ENCODE peak calls at places on chromosome 2, in ten cellular contexts. One of them, this sample, is unnamed.

GRCh38 chr2:72078773-72079172 is 68.9 kb downstream of the CYP26B1 start:
- DNase-seq in fibroblast of pulmonary artery: no peak
- DNase-seq in cardiac muscle cell: no peak
- DNase-seq in spleen: no peak
- DNase-seq in brain microvascular endothelial cell: no peak
- DNase-seq in PC-3: no peak
- DNase-seq in endothelial cell of umbilical vein: no peak
- DNase-seq in GM12878: no peak
- DNase-seq in AG09309: no peak
- DNase-seq in Karpas-422: no peak
- DNase-seq in this sample: no peak

GRCh38 chr2:95274291-95275150 is at the start of gene PROM2:
- DNase-seq in fibroblast of pulmonary artery: no peak
- DNase-seq in cardiac muscle cell: no peak
- DNase-seq in spleen: peak
- DNase-seq in brain microvascular endothelial cell: no peak
- DNase-seq in PC-3: peak
- DNase-seq in endothelial cell of umbilical vein: no peak
- DNase-seq in GM12878: no peak
- DNase-seq in AG09309: no peak
- DNase-seq in Karpas-422: no peak
- DNase-seq in this sample: no peak

GRCh38 chr2:96875498-96876035 is 5.7 kb upstream of the SEMA4C start:
- DNase-seq in fibroblast of pulmonary artery: no peak
- DNase-seq in cardiac muscle cell: no peak
- DNase-seq in spleen: no peak
- DNase-seq in brain microvascular endothelial cell: no peak
- DNase-seq in PC-3: no peak
- DNase-seq in endothelial cell of umbilical vein: no peak
- DNase-seq in GM12878: no peak
- DNase-seq in AG09309: no peak
- DNase-seq in Karpas-422: no peak
- DNase-seq in this sample: no peak

GRCh38 chr2:213147550-213147949 is 3.9 kb downstream of the IKZF2 start:
- DNase-seq in fibroblast of pulmonary artery: no peak
- DNase-seq in cardiac muscle cell: no peak
- DNase-seq in spleen: no peak
- DNase-seq in brain microvascular endothelial cell: no peak
- DNase-seq in PC-3: no peak
- DNase-seq in endothelial cell of umbilical vein: no peak
- DNase-seq in GM12878: no peak
- DNase-seq in AG09309: no peak
- DNase-seq in Karpas-422: no peak
- DNase-seq in this sample: no peak

GRCh38 chr2:200455958-200456421 is 53.9 kb downstream of the KCTD18 start:
- DNase-seq in fibroblast of pulmonary artery: peak
- DNase-seq in cardiac muscle cell: no peak
- DNase-seq in spleen: peak
- DNase-seq in brain microvascular endothelial cell: no peak
- DNase-seq in PC-3: no peak
- DNase-seq in endothelial cell of umbilical vein: peak
- DNase-seq in GM12878: peak
- DNase-seq in AG09309: no peak
- DNase-seq in Karpas-422: no peak
- DNase-seq in this sample: no peak

GRCh38 chr2:232889876-232890401 is 19.9 kb downstream of the SNORC start:
- DNase-seq in fibroblast of pulmonary artery: no peak
- DNase-seq in cardiac muscle cell: no peak
- DNase-seq in spleen: no peak
- DNase-seq in brain microvascular endothelial cell: no peak
- DNase-seq in PC-3: no peak
- DNase-seq in endothelial cell of umbilical vein: no peak
- DNase-seq in GM12878: no peak
- DNase-seq in AG09309: no peak
- DNase-seq in Karpas-422: no peak
- DNase-seq in this sample: no peak

GRCh38 chr2:174431902-174432301 is 36.4 kb downstream of the SCRN3 start:
- DNase-seq in fibroblast of pulmonary artery: no peak
- DNase-seq in cardiac muscle cell: no peak
- DNase-seq in spleen: no peak
- DNase-seq in brain microvascular endothelial cell: no peak
- DNase-seq in PC-3: peak
- DNase-seq in endothelial cell of umbilical vein: no peak
- DNase-seq in GM12878: no peak
- DNase-seq in AG09309: no peak
- DNase-seq in Karpas-422: no peak
- DNase-seq in this sample: no peak

GRCh38 chr2:168136392-168136977 is 110.9 kb downstream of the STK39 start:
- DNase-seq in fibroblast of pulmonary artery: peak
- DNase-seq in cardiac muscle cell: no peak
- DNase-seq in spleen: no peak
- DNase-seq in brain microvascular endothelial cell: no peak
- DNase-seq in PC-3: peak
- DNase-seq in endothelial cell of umbilical vein: peak
- DNase-seq in GM12878: no peak
- DNase-seq in AG09309: no peak
- DNase-seq in Karpas-422: peak
- DNase-seq in this sample: no peak

GRCh38 chr2:109295781-109296117 is 166.7 kb downstream of the SH3RF3 start:
- DNase-seq in fibroblast of pulmonary artery: no peak
- DNase-seq in cardiac muscle cell: no peak
- DNase-seq in spleen: no peak
- DNase-seq in brain microvascular endothelial cell: no peak
- DNase-seq in PC-3: no peak
- DNase-seq in endothelial cell of umbilical vein: no peak
- DNase-seq in GM12878: no peak
- DNase-seq in AG09309: no peak
- DNase-seq in Karpas-422: no peak
- DNase-seq in this sample: no peak

GRCh38 chr2:155310589-155310988 is 612.1 kb downstream of the KCNJ3 start:
- DNase-seq in fibroblast of pulmonary artery: peak
- DNase-seq in cardiac muscle cell: peak
- DNase-seq in spleen: no peak
- DNase-seq in brain microvascular endothelial cell: no peak
- DNase-seq in PC-3: peak
- DNase-seq in endothelial cell of umbilical vein: peak
- DNase-seq in GM12878: no peak
- DNase-seq in AG09309: no peak
- DNase-seq in Karpas-422: peak
- DNase-seq in this sample: no peak

GRCh38 chr2:108323619-108324018 is 34.9 kb downstream of the SULT1C2 start:
- DNase-seq in fibroblast of pulmonary artery: peak
- DNase-seq in cardiac muscle cell: no peak
- DNase-seq in spleen: no peak
- DNase-seq in brain microvascular endothelial cell: peak
- DNase-seq in PC-3: peak
- DNase-seq in endothelial cell of umbilical vein: no peak
- DNase-seq in GM12878: no peak
- DNase-seq in AG09309: no peak
- DNase-seq in Karpas-422: no peak
- DNase-seq in this sample: no peak

GRCh38 chr2:164220250-164220649 is 401.0 kb downstream of the GRB14 start:
- DNase-seq in fibroblast of pulmonary artery: no peak
- DNase-seq in cardiac muscle cell: no peak
- DNase-seq in spleen: no peak
- DNase-seq in brain microvascular endothelial cell: no peak
- DNase-seq in PC-3: no peak
- DNase-seq in endothelial cell of umbilical vein: no peak
- DNase-seq in GM12878: no peak
- DNase-seq in AG09309: no peak
- DNase-seq in Karpas-422: no peak
- DNase-seq in this sample: no peak

GRCh38 chr2:239457586-239458445 is 57.0 kb upstream of the HDAC4 start:
- DNase-seq in fibroblast of pulmonary artery: no peak
- DNase-seq in cardiac muscle cell: no peak
- DNase-seq in spleen: no peak
- DNase-seq in brain microvascular endothelial cell: no peak
- DNase-seq in PC-3: no peak
- DNase-seq in endothelial cell of umbilical vein: no peak
- DNase-seq in GM12878: no peak
- DNase-seq in AG09309: no peak
- DNase-seq in Karpas-422: no peak
- DNase-seq in this sample: no peak

DNA sequence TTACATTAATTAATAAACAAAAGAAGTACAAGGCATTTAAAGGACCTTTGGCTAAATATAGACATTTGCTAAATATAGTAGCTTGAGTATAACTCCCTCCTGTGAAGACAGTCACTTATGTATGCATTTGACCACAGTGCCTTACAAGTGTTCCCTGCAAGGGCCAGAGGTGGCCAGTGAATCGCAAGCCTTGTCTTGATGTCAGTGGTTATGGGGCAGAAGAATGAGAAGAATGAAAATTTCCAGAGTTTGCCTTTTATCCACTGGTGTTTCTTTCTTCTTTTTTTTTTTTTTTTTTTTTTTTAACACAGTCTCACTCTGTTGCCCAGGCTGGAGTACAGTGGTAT is 1.8 kb downstream of the LRRFIP1 start:
- DNase-seq in fibroblast of pulmonary artery: no peak
- DNase-seq in cardiac muscle cell: peak
- DNase-seq in spleen: no peak
- DNase-seq in brain microvascular endothelial cell: no peak
- DNase-seq in PC-3: no peak
- DNase-seq in endothelial cell of umbilical vein: no peak
- DNase-seq in GM12878: no peak
- DNase-seq in AG09309: no peak
- DNase-seq in Karpas-422: no peak
- DNase-seq in this sample: no peak
- H3K4me3 ChIP-seq in fibroblast of pulmonary artery: no peak
- H3K4me3 ChIP-seq in cardiac muscle cell: peak
- H3K4me3 ChIP-seq in spleen: no peak
- H3K4me3 ChIP-seq in brain microvascular endothelial cell: no peak
- H3K4me3 ChIP-seq in PC-3: no peak
- H3K4me3 ChIP-seq in endothelial cell of umbilical vein: no peak
- H3K4me3 ChIP-seq in GM12878: no peak
- H3K4me3 ChIP-seq in AG09309: no peak
- H3K4me3 ChIP-seq in Karpas-422: no peak
- H3K4me3 ChIP-seq in this sample: peak

GRCh38 chr2:192197387-192197786 is 2.7 kb upstream of the TMEFF2 start:
- DNase-seq in fibroblast of pulmonary artery: peak
- DNase-seq in cardiac muscle cell: no peak
- DNase-seq in spleen: no peak
- DNase-seq in brain microvascular endothelial cell: peak
- DNase-seq in PC-3: peak
- DNase-seq in endothelial cell of umbilical vein: peak
- DNase-seq in GM12878: no peak
- DNase-seq in AG09309: no peak
- DNase-seq in Karpas-422: no peak
- DNase-seq in this sample: no peak

GRCh38 chr2:192194065-192194865 is 468 bp downstream of the TMEFF2 start:
- DNase-seq in fibroblast of pulmonary artery: no peak
- DNase-seq in cardiac muscle cell: peak
- DNase-seq in spleen: peak
- DNase-seq in brain microvascular endothelial cell: peak
- DNase-seq in PC-3: no peak
- DNase-seq in endothelial cell of umbilical vein: peak
- DNase-seq in GM12878: no peak
- DNase-seq in AG09309: no peak
- DNase-seq in Karpas-422: no peak
- DNase-seq in this sample: no peak

GRCh38 chr2:192196451-192197194 is 1.9 kb upstream of the TMEFF2 start:
- DNase-seq in fibroblast of pulmonary artery: no peak
- DNase-seq in cardiac muscle cell: no peak
- DNase-seq in spleen: no peak
- DNase-seq in brain microvascular endothelial cell: no peak
- DNase-seq in PC-3: no peak
- DNase-seq in endothelial cell of umbilical vein: peak
- DNase-seq in GM12878: no peak
- DNase-seq in AG09309: no peak
- DNase-seq in Karpas-422: no peak
- DNase-seq in this sample: no peak

GRCh38 chr2:192195548-192196418 is 1.1 kb upstream of the TMEFF2 start:
- DNase-seq in fibroblast of pulmonary artery: peak
- DNase-seq in cardiac muscle cell: peak
- DNase-seq in spleen: peak
- DNase-seq in brain microvascular endothelial cell: no peak
- DNase-seq in PC-3: peak
- DNase-seq in endothelial cell of umbilical vein: peak
- DNase-seq in GM12878: no peak
- DNase-seq in AG09309: no peak
- DNase-seq in Karpas-422: no peak
- DNase-seq in this sample: no peak

GRCh38 chr2:192194866-192195547 is at the start of gene TMEFF2:
- DNase-seq in fibroblast of pulmonary artery: peak
- DNase-seq in cardiac muscle cell: peak
- DNase-seq in spleen: peak
- DNase-seq in brain microvascular endothelial cell: peak
- DNase-seq in PC-3: peak
- DNase-seq in endothelial cell of umbilical vein: peak
- DNase-seq in GM12878: no peak
- DNase-seq in AG09309: peak
- DNase-seq in Karpas-422: no peak
- DNase-seq in this sample: no peak
- H3K4me3 ChIP-seq in fibroblast of pulmonary artery: peak
- H3K4me3 ChIP-seq in cardiac muscle cell: peak
- H3K4me3 ChIP-seq in spleen: peak
- H3K4me3 ChIP-seq in brain microvascular endothelial cell: peak
- H3K4me3 ChIP-seq in PC-3: peak
- H3K4me3 ChIP-seq in endothelial cell of umbilical vein: peak
- H3K4me3 ChIP-seq in GM12878: no peak
- H3K4me3 ChIP-seq in AG09309: peak
- H3K4me3 ChIP-seq in Karpas-422: no peak
- H3K4me3 ChIP-seq in this sample: peak

DNA sequence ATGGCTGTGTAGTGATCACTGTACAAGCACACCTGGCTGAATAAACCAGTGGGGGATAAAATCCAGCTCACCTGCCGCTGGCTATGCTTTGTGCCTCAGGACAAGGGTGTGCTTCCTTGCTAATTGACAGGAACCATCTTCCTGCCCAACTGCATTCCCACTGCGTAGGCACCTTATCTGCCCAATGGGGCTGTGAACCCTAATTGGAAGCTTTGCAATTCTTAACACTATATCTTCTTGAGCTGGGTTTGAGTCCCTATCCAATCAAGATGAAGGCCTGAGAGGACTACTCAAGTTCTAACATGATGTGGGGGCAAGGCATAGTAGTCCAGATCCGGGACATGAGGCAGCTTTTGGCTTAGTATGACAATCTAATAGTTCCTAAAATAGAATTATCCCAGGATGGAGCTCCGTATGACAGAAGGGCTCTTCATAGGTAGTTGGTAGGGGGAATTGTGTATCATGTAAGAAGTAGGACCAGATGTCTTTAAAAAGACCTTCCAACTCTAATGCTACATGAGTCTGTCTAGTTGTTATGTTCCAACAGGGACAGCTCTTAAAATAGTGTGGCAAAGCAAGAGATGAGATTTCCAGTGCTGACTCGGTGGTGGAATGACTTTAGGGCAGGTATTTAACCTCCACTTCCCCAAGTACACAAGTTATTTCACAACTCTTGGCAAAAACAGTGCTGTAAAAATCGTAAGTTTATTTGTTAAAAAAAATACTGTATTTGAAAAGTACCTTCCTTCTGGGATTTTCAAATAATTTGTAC is 2.3 kb upstream of the TMEM150A start:
- DNase-seq in fibroblast of pulmonary artery: peak
- DNase-seq in cardiac muscle cell: no peak
- DNase-seq in spleen: no peak
- DNase-seq in brain microvascular endothelial cell: no peak
- DNase-seq in PC-3: no peak
- DNase-seq in endothelial cell of umbilical vein: no peak
- DNase-seq in GM12878: no peak
- DNase-seq in AG09309: no peak
- DNase-seq in Karpas-422: no peak
- DNase-seq in this sample: no peak
- H3K4me3 ChIP-seq in fibroblast of pulmonary artery: no peak
- H3K4me3 ChIP-seq in cardiac muscle cell: no peak
- H3K4me3 ChIP-seq in spleen: no peak
- H3K4me3 ChIP-seq in brain microvascular endothelial cell: no peak
- H3K4me3 ChIP-seq in PC-3: no peak
- H3K4me3 ChIP-seq in endothelial cell of umbilical vein: no peak
- H3K4me3 ChIP-seq in GM12878: no peak
- H3K4me3 ChIP-seq in AG09309: no peak
- H3K4me3 ChIP-seq in Karpas-422: no peak
- H3K4me3 ChIP-seq in this sample: no peak

GRCh38 chr2:165573534-165574461 is 104.3 kb downstream of the CSRNP3 start:
- DNase-seq in fibroblast of pulmonary artery: peak
- DNase-seq in cardiac muscle cell: peak
- DNase-seq in spleen: no peak
- DNase-seq in brain microvascular endothelial cell: peak
- DNase-seq in PC-3: peak
- DNase-seq in endothelial cell of umbilical vein: peak
- DNase-seq in GM12878: no peak
- DNase-seq in AG09309: no peak
- DNase-seq in Karpas-422: peak
- DNase-seq in this sample: no peak
- H3K4me3 ChIP-seq in fibroblast of pulmonary artery: peak
- H3K4me3 ChIP-seq in cardiac muscle cell: peak
- H3K4me3 ChIP-seq in spleen: peak
- H3K4me3 ChIP-seq in brain microvascular endothelial cell: peak
- H3K4me3 ChIP-seq in PC-3: peak
- H3K4me3 ChIP-seq in endothelial cell of umbilical vein: no peak
- H3K4me3 ChIP-seq in GM12878: no peak
- H3K4me3 ChIP-seq in AG09309: no peak
- H3K4me3 ChIP-seq in Karpas-422: peak
- H3K4me3 ChIP-seq in this sample: no peak

This sample was measured in HFF-Myc.